ENCODE peak calls at places on chromosomes 3 and 15, in five cellular contexts. I is AG09309, D is GM23338, F is Peyer's patch, A is SK-N-SH. M is an unnamed sample.

GRCh38 chr3:161100994-161101393 is 4.2 kb downstream of the B3GALNT1 start:
- DNase-seq in I (no peak), F (peak), A (no peak), D (no peak), M (no peak)

GRCh38 chr3:118636841-118637240 is 397.8 kb downstream of the IGSF11 start:
- DNase-seq in I (no peak), A (peak), D (peak), F (no peak), M (no peak)

GRCh38 chr3:37974121-37974927 is 16.3 kb upstream of the VILL start:
- DNase-seq in F (peak), I (no peak), A (peak), D (peak), M (peak)

GRCh38 chr3:15096026-15096425 is 2.9 kb downstream of the RBSN start:
- DNase-seq in I (no peak), A (no peak), D (no peak), F (no peak), M (no peak)

GRCh38 chr15:51332211-51333147 is 5.9 kb downstream of the CYP19A1 start:
- DNase-seq in I (no peak), F (no peak), D (no peak), A (no peak), M (no peak)

GRCh38 chr15:85837881-85838280 is 43.2 kb upstream of the KLHL25 start:
- DNase-seq in F (no peak), D (no peak), A (no peak), I (no peak), M (no peak)

GRCh38 chr3:177329854-177330253 is 132.6 kb upstream of the TBL1XR1 start:
- DNase-seq in F (no peak), I (no peak), A (no peak), D (no peak), M (no peak)

GRCh38 chr15:27538325-27538724 is 560.8 kb downstream of the OCA2 start:
- DNase-seq in I (no peak), A (no peak), D (no peak), F (no peak), M (no peak)

GRCh38 chr15:75606711-75607684 is 18.5 kb downstream of the SNUPN start:
- DNase-seq in F (no peak), A (no peak), D (no peak), I (no peak), M (no peak)

GRCh38 chr3:197516517-197516889 is 39.3 kb downstream of the BDH1 start:
- DNase-seq in D (no peak), I (peak), F (no peak), A (no peak), M (no peak)

GRCh38 chr15:80619677-80620076 is 75.4 kb upstream of the ABHD17C start:
- DNase-seq in F (no peak), D (no peak), A (no peak), I (no peak), M (no peak)

GRCh38 chr3:42118762-42119361 is 27.7 kb downstream of the TRAK1 start:
- DNase-seq in I (no peak), D (peak), A (peak), F (peak), M (no peak)

GRCh38 chr3:126146034-126146433 is 34.4 kb downstream of the ALDH1L1 start:
- DNase-seq in F (no peak), D (no peak), I (no peak), A (no peak), M (no peak)

GRCh38 chr3:183897606-183898384 is 13.1 kb upstream of the PARL start:
- DNase-seq in F (no peak), D (no peak), A (no peak), I (no peak), M (no peak)
- TF ChIP-seq CTCF in F (no peak), D (peak), A (no peak), I (no peak), M (no peak)

DNA sequence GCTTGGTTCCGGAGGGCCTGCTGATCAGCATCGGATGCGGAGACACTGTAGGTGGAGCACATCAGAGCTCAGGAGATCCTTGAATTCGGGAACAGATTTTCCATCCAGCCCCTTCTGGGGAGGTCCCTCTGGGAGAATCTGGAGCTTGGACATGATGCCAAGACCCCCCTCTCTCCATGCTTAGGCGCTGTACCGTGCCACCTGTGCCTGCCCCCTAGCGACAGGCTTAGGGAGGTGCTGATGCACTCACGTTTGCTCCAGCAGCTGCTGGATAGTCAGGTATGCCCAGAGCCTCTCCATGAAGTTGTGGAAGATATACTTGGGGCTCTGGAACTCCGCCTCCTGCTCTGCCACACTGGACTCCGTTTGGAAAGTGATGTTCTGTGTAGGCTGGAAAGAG is 9.7 kb downstream of the ITIH4 start:
- DNase-seq in D (peak), A (peak), I (no peak), F (no peak), M (no peak)
- TF ChIP-seq CTCF in D (peak), A (peak), I (peak), F (peak), M (peak)

GRCh38 chr3:117117188-117117936 is 407.8 kb downstream of the TUSC7 start:
- DNase-seq in I (no peak), F (no peak), A (no peak), D (no peak), M (no peak)
- TF ChIP-seq CTCF in I (no peak), F (no peak), A (no peak), D (no peak), M (no peak)

DNA sequence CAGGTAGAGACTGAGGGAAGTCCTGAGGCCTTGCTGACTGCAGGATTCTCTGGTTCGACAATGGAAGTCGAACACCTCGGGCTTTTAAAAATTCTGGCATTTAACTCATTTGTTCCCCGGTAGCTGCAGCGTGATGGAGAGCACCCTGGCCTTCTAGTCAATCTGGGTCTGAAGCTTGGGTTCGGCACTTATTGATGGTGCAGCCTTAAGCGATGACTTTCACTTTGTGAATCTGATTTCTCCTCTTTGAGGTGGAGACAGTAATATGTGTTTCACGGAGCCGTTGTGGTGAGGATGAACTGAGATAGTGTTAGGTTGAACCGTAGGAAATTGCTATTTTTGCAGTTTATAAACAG is 621 bp upstream of the PARP6 start:
- DNase-seq in D (no peak), I (no peak), F (no peak), A (no peak), M (no peak)
- TF ChIP-seq CTCF in D (no peak), I (no peak), F (no peak), A (no peak), M (peak)

DNA sequence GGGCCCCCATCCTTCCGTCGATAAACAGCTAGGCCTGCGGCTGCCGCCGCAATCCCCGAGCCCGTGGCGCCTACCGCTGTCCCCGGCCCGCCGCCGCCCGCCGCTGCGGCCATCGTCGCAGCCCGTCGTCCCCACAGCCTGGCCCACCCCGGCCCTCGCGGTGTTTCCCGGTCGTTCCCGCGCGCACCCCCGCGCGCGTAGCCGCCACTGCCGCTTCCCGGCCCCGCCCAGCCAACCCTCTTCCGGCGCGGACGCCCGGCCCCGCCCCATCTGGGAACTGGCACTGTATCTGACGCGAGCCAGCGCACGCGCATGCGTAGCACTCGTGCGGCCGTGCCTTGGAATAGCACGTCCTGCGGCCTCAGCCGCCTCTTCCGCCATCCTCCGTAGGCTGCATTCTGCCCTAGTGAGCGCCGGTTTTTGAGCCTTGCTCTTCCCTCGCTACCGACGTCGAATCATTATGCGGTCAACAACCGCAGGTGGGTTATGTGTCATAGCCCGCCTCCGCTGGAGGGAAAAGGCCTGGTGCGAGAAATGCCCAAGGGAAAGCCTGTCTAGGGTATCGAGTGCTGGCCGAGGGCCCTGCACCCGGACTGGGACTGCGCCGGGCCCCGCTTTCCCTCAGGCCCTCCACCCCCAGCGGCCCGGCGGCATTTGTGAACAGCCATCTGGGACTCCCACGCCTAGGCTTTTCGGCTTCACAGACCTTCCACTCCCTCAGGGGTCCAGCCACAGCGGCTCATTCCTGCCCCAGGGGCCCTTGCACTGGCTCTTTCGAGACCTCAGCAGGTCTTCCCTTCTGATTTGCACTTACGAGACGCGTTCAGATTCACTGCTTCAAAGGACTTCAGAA is at the start of gene SMARCC1:
- DNase-seq in D (peak), I (peak), F (peak), A (peak), M (peak)
- TF ChIP-seq CTCF in D (no peak), I (no peak), F (no peak), A (no peak), M (no peak)

M was measured in CD14-positive monocyte.